ENCODE peak calls at places on chromosomes 12 and 14, in four cellular contexts. Y, E, D and M are unnamed samples.
A peak's percentile ranks its signal among the peaks of the same experiment; 100 is the strongest.

GRCh38 chr12:117819160-117819559 is 149.6 kb downstream of the KSR2 start:
- DNase-seq in Y (no peak), E (no peak), D (no peak), M (no peak)

GRCh38 chr14:104555621-104556255 is 23.8 kb upstream of the C14orf180 start:
- DNase-seq in Y (no peak), E (no peak), D (no peak), M (peak; percentile 31)

GRCh38 chr14:104086210-104086660 is 735 bp downstream of the ASPG start:
- DNase-seq in Y (no peak), E (no peak), D (no peak), M (no peak)

GRCh38 chr12:23204933-23205778 is 580.2 kb downstream of the ETNK1 start:
- DNase-seq in Y (no peak), E (peak; percentile 14), D (peak; percentile 4), M (no peak)

GRCh38 chr14:76050250-76050649 is 64.7 kb downstream of the IFT43 start:
- DNase-seq in Y (no peak), E (no peak), D (no peak), M (no peak)

GRCh38 chr12:132834181-132834711 is 5.6 kb upstream of the GOLGA3 start:
- DNase-seq in Y (no peak), E (no peak), D (no peak), M (no peak)

GRCh38 chr14:101185081-101185835 is 281.7 kb upstream of the RTL1 start:
- DNase-seq in Y (no peak), E (no peak), D (no peak), M (no peak)

GRCh38 chr12:125687403-125687802 is 622.2 kb downstream of the AACS start:
- DNase-seq in Y (no peak), E (no peak), D (no peak), M (no peak)

GRCh38 chr12:9731797-9732196 is 1.1 kb downstream of the CLECL1 start:
- DNase-seq in Y (no peak), E (no peak), D (no peak), M (no peak)

GRCh38 chr14:69634871-69635270 is 23.5 kb downstream of the SUSD6 start:
- DNase-seq in Y (no peak), E (no peak), D (no peak), M (no peak)

GRCh38 chr12:31896514-31897039 is 62.6 kb upstream of the RESF1 start:
- DNase-seq in Y (peak; percentile 90), E (peak; percentile 39), D (peak; percentile 69), M (peak; percentile 12)

GRCh38 chr14:53596845-53597525 is 359.6 kb downstream of the BMP4 start:
- DNase-seq in Y (no peak), E (no peak), D (no peak), M (no peak)